ENCODE peak calls at places on chromosomes 1 and 21, in eight cellular contexts. One of them, this sample, is unnamed.

GRCh38 chr1:227170361-227171166 is 147.7 kb downstream of the CDC42BPA start:
- DNase-seq in endothelial cell: no peak
- DNase-seq in left lobe of liver: no peak
- DNase-seq in AG08396: no peak
- DNase-seq in foreskin keratinocyte: peak
- DNase-seq in aorta: no peak
- DNase-seq in mesenchymal stem cell: no peak
- DNase-seq in skeletal muscle cell: no peak
- DNase-seq in this sample: no peak

GRCh38 chr1:235628316-235629006 is 21.1 kb downstream of the GNG4 start:
- DNase-seq in endothelial cell: no peak
- DNase-seq in left lobe of liver: no peak
- DNase-seq in AG08396: no peak
- DNase-seq in foreskin keratinocyte: no peak
- DNase-seq in aorta: no peak
- DNase-seq in mesenchymal stem cell: no peak
- DNase-seq in skeletal muscle cell: no peak
- DNase-seq in this sample: no peak

GRCh38 chr1:56788102-56788501 is 31.1 kb downstream of the FYB2 start:
- DNase-seq in endothelial cell: no peak
- DNase-seq in left lobe of liver: no peak
- DNase-seq in AG08396: no peak
- DNase-seq in foreskin keratinocyte: no peak
- DNase-seq in aorta: no peak
- DNase-seq in mesenchymal stem cell: no peak
- DNase-seq in skeletal muscle cell: no peak
- DNase-seq in this sample: no peak

GRCh38 chr21:34557261-34557660 is 45.3 kb upstream of the KCNE1 start:
- DNase-seq in endothelial cell: no peak
- DNase-seq in left lobe of liver: no peak
- DNase-seq in AG08396: no peak
- DNase-seq in foreskin keratinocyte: no peak
- DNase-seq in aorta: no peak
- DNase-seq in mesenchymal stem cell: no peak
- DNase-seq in skeletal muscle cell: no peak
- DNase-seq in this sample: no peak

GRCh38 chr1:165253818-165254254 is 102.7 kb downstream of the LMX1A start:
- DNase-seq in endothelial cell: no peak
- DNase-seq in left lobe of liver: peak
- DNase-seq in AG08396: no peak
- DNase-seq in foreskin keratinocyte: no peak
- DNase-seq in aorta: no peak
- DNase-seq in mesenchymal stem cell: no peak
- DNase-seq in skeletal muscle cell: no peak
- DNase-seq in this sample: no peak

GRCh38 chr21:38664821-38665220 is 140.9 kb upstream of the ETS2 start:
- DNase-seq in endothelial cell: no peak
- DNase-seq in left lobe of liver: no peak
- DNase-seq in AG08396: no peak
- DNase-seq in foreskin keratinocyte: no peak
- DNase-seq in aorta: no peak
- DNase-seq in mesenchymal stem cell: no peak
- DNase-seq in skeletal muscle cell: no peak
- DNase-seq in this sample: no peak

GRCh38 chr1:172069535-172069934 is 228.2 kb downstream of the DNM3 start:
- DNase-seq in endothelial cell: no peak
- DNase-seq in left lobe of liver: no peak
- DNase-seq in AG08396: no peak
- DNase-seq in foreskin keratinocyte: no peak
- DNase-seq in aorta: no peak
- DNase-seq in mesenchymal stem cell: no peak
- DNase-seq in skeletal muscle cell: peak
- DNase-seq in this sample: no peak

GRCh38 chr21:35072960-35073359 is 23.9 kb upstream of the RUNX1 start:
- DNase-seq in endothelial cell: no peak
- DNase-seq in left lobe of liver: no peak
- DNase-seq in AG08396: peak
- DNase-seq in foreskin keratinocyte: no peak
- DNase-seq in aorta: peak
- DNase-seq in mesenchymal stem cell: peak
- DNase-seq in skeletal muscle cell: no peak
- DNase-seq in this sample: no peak

GRCh38 chr1:210709694-210710093 is 381.0 kb downstream of the HHAT start:
- DNase-seq in endothelial cell: no peak
- DNase-seq in left lobe of liver: no peak
- DNase-seq in AG08396: no peak
- DNase-seq in foreskin keratinocyte: peak
- DNase-seq in aorta: no peak
- DNase-seq in mesenchymal stem cell: peak
- DNase-seq in skeletal muscle cell: no peak
- DNase-seq in this sample: no peak

GRCh38 chr1:110132682-110133081 is 17.6 kb upstream of the SLC6A17 start:
- DNase-seq in endothelial cell: no peak
- DNase-seq in left lobe of liver: no peak
- DNase-seq in AG08396: no peak
- DNase-seq in foreskin keratinocyte: no peak
- DNase-seq in aorta: no peak
- DNase-seq in mesenchymal stem cell: no peak
- DNase-seq in skeletal muscle cell: no peak
- DNase-seq in this sample: no peak

GRCh38 chr1:3368059-3368458 is 86.4 kb upstream of the ARHGEF16 start:
- DNase-seq in endothelial cell: no peak
- DNase-seq in left lobe of liver: no peak
- DNase-seq in AG08396: no peak
- DNase-seq in foreskin keratinocyte: no peak
- DNase-seq in aorta: no peak
- DNase-seq in mesenchymal stem cell: no peak
- DNase-seq in skeletal muscle cell: no peak
- DNase-seq in this sample: no peak

GRCh38 chr1:209641216-209642181 is 10.7 kb downstream of the LAMB3 start:
- DNase-seq in endothelial cell: no peak
- DNase-seq in left lobe of liver: peak
- DNase-seq in AG08396: peak
- DNase-seq in foreskin keratinocyte: no peak
- DNase-seq in aorta: peak
- DNase-seq in mesenchymal stem cell: peak
- DNase-seq in skeletal muscle cell: no peak
- DNase-seq in this sample: no peak

GRCh38 chr21:29296452-29296851 is 2.3 kb upstream of the BACH1 start:
- DNase-seq in endothelial cell: no peak
- DNase-seq in left lobe of liver: no peak
- DNase-seq in AG08396: no peak
- DNase-seq in foreskin keratinocyte: no peak
- DNase-seq in aorta: no peak
- DNase-seq in mesenchymal stem cell: no peak
- DNase-seq in skeletal muscle cell: no peak
- DNase-seq in this sample: no peak

GRCh38 chr21:33844104-33844889 is 71.3 kb downstream of the ATP5PO start:
- DNase-seq in endothelial cell: no peak
- DNase-seq in left lobe of liver: no peak
- DNase-seq in AG08396: no peak
- DNase-seq in foreskin keratinocyte: peak
- DNase-seq in aorta: no peak
- DNase-seq in mesenchymal stem cell: peak
- DNase-seq in skeletal muscle cell: peak
- DNase-seq in this sample: no peak

GRCh38 chr1:221100196-221100950 is 221.1 kb downstream of the HLX start:
- DNase-seq in endothelial cell: no peak
- DNase-seq in left lobe of liver: no peak
- DNase-seq in AG08396: peak
- DNase-seq in foreskin keratinocyte: no peak
- DNase-seq in aorta: no peak
- DNase-seq in mesenchymal stem cell: peak
- DNase-seq in skeletal muscle cell: peak
- DNase-seq in this sample: no peak

GRCh38 chr1:29517251-29518080 is 281.1 kb downstream of the PTPRU start:
- DNase-seq in endothelial cell: no peak
- DNase-seq in left lobe of liver: peak
- DNase-seq in AG08396: no peak
- DNase-seq in foreskin keratinocyte: no peak
- DNase-seq in aorta: no peak
- DNase-seq in mesenchymal stem cell: no peak
- DNase-seq in skeletal muscle cell: no peak
- DNase-seq in this sample: no peak

GRCh38 chr1:86318431-86318830 is 77.7 kb downstream of the ODF2L start:
- DNase-seq in endothelial cell: no peak
- DNase-seq in left lobe of liver: no peak
- DNase-seq in AG08396: no peak
- DNase-seq in foreskin keratinocyte: no peak
- DNase-seq in aorta: no peak
- DNase-seq in mesenchymal stem cell: no peak
- DNase-seq in skeletal muscle cell: no peak
- DNase-seq in this sample: no peak

GRCh38 chr1:212792396-212792908 is 758 bp downstream of the TATDN3 start:
- DNase-seq in endothelial cell: no peak
- DNase-seq in left lobe of liver: no peak
- DNase-seq in AG08396: no peak
- DNase-seq in foreskin keratinocyte: no peak
- DNase-seq in aorta: no peak
- DNase-seq in mesenchymal stem cell: no peak
- DNase-seq in skeletal muscle cell: no peak
- DNase-seq in this sample: peak

GRCh38 chr1:2290595-2291510 is 62.7 kb downstream of the SKI start:
- DNase-seq in endothelial cell: no peak
- DNase-seq in left lobe of liver: no peak
- DNase-seq in AG08396: peak
- DNase-seq in foreskin keratinocyte: peak
- DNase-seq in aorta: peak
- DNase-seq in mesenchymal stem cell: peak
- DNase-seq in skeletal muscle cell: peak
- DNase-seq in this sample: peak

GRCh38 chr1:167819849-167820683 is 93.9 kb downstream of the ADCY10 start:
- DNase-seq in endothelial cell: peak
- DNase-seq in left lobe of liver: peak
- DNase-seq in AG08396: peak
- DNase-seq in foreskin keratinocyte: peak
- DNase-seq in aorta: peak
- DNase-seq in mesenchymal stem cell: peak
- DNase-seq in skeletal muscle cell: peak
- DNase-seq in this sample: no peak

GRCh38 chr1:48674641-48675040 is 102.0 kb downstream of the BEND5 start:
- DNase-seq in endothelial cell: no peak
- DNase-seq in left lobe of liver: no peak
- DNase-seq in AG08396: peak
- DNase-seq in foreskin keratinocyte: peak
- DNase-seq in aorta: no peak
- DNase-seq in mesenchymal stem cell: no peak
- DNase-seq in skeletal muscle cell: peak
- DNase-seq in this sample: no peak

GRCh38 chr1:9590945-9591668 is 2.4 kb downstream of the TMEM201 start:
- DNase-seq in endothelial cell: no peak
- DNase-seq in left lobe of liver: no peak
- DNase-seq in AG08396: no peak
- DNase-seq in foreskin keratinocyte: no peak
- DNase-seq in aorta: peak
- DNase-seq in mesenchymal stem cell: no peak
- DNase-seq in skeletal muscle cell: no peak
- DNase-seq in this sample: peak

GRCh38 chr1:177710973-177711372 is 258.9 kb downstream of the SEC16B start:
- DNase-seq in endothelial cell: no peak
- DNase-seq in left lobe of liver: no peak
- DNase-seq in AG08396: no peak
- DNase-seq in foreskin keratinocyte: no peak
- DNase-seq in aorta: no peak
- DNase-seq in mesenchymal stem cell: no peak
- DNase-seq in skeletal muscle cell: no peak
- DNase-seq in this sample: no peak

GRCh38 chr1:25198731-25199231 is 33.5 kb downstream of the SYF2 start:
- DNase-seq in endothelial cell: no peak
- DNase-seq in left lobe of liver: no peak
- DNase-seq in AG08396: no peak
- DNase-seq in foreskin keratinocyte: no peak
- DNase-seq in aorta: no peak
- DNase-seq in mesenchymal stem cell: no peak
- DNase-seq in skeletal muscle cell: no peak
- DNase-seq in this sample: peak

GRCh38 chr1:72000809-72001208 is 281.5 kb downstream of the NEGR1 start:
- DNase-seq in endothelial cell: no peak
- DNase-seq in left lobe of liver: no peak
- DNase-seq in AG08396: no peak
- DNase-seq in foreskin keratinocyte: peak
- DNase-seq in aorta: no peak
- DNase-seq in mesenchymal stem cell: no peak
- DNase-seq in skeletal muscle cell: no peak
- DNase-seq in this sample: no peak

GRCh38 chr1:10830961-10831669 is 34.7 kb upstream of the CASZ1 start:
- DNase-seq in endothelial cell: no peak
- DNase-seq in left lobe of liver: no peak
- DNase-seq in AG08396: peak
- DNase-seq in foreskin keratinocyte: peak
- DNase-seq in aorta: no peak
- DNase-seq in mesenchymal stem cell: no peak
- DNase-seq in skeletal muscle cell: no peak
- DNase-seq in this sample: peak

GRCh38 chr1:26991310-26992116 is 2.0 kb upstream of the TRNP1 start:
- DNase-seq in endothelial cell: no peak
- DNase-seq in left lobe of liver: no peak
- DNase-seq in AG08396: peak
- DNase-seq in foreskin keratinocyte: no peak
- DNase-seq in aorta: no peak
- DNase-seq in mesenchymal stem cell: peak
- DNase-seq in skeletal muscle cell: peak
- DNase-seq in this sample: no peak

GRCh38 chr1:247111636-247112478 is 7.7 kb upstream of the ZNF669 start:
- DNase-seq in endothelial cell: peak
- DNase-seq in left lobe of liver: peak
- DNase-seq in AG08396: peak
- DNase-seq in foreskin keratinocyte: no peak
- DNase-seq in aorta: peak
- DNase-seq in mesenchymal stem cell: peak
- DNase-seq in skeletal muscle cell: no peak
- DNase-seq in this sample: no peak

GRCh38 chr1:28329395-28330153 is 734 bp downstream of the MED18 start:
- DNase-seq in endothelial cell: peak
- DNase-seq in left lobe of liver: peak
- DNase-seq in AG08396: no peak
- DNase-seq in foreskin keratinocyte: no peak
- DNase-seq in aorta: peak
- DNase-seq in mesenchymal stem cell: peak
- DNase-seq in skeletal muscle cell: no peak
- DNase-seq in this sample: peak

GRCh38 chr1:12620142-12620865 is 2.3 kb upstream of the DHRS3 start:
- DNase-seq in endothelial cell: no peak
- DNase-seq in left lobe of liver: no peak
- DNase-seq in AG08396: no peak
- DNase-seq in foreskin keratinocyte: no peak
- DNase-seq in aorta: no peak
- DNase-seq in mesenchymal stem cell: no peak
- DNase-seq in skeletal muscle cell: no peak
- DNase-seq in this sample: no peak

GRCh38 chr1:226529891-226530290 is 18.7 kb upstream of the STUM start:
- DNase-seq in endothelial cell: no peak
- DNase-seq in left lobe of liver: no peak
- DNase-seq in AG08396: no peak
- DNase-seq in foreskin keratinocyte: no peak
- DNase-seq in aorta: no peak
- DNase-seq in mesenchymal stem cell: no peak
- DNase-seq in skeletal muscle cell: no peak
- DNase-seq in this sample: no peak

GRCh38 chr21:34992736-34993135 is 56.4 kb downstream of the RUNX1 start:
- DNase-seq in endothelial cell: no peak
- DNase-seq in left lobe of liver: no peak
- DNase-seq in AG08396: peak
- DNase-seq in foreskin keratinocyte: no peak
- DNase-seq in aorta: peak
- DNase-seq in mesenchymal stem cell: no peak
- DNase-seq in skeletal muscle cell: no peak
- DNase-seq in this sample: no peak

GRCh38 chr1:234998174-234998741 is 130.4 kb downstream of the TOMM20 start:
- DNase-seq in endothelial cell: no peak
- DNase-seq in left lobe of liver: no peak
- DNase-seq in AG08396: no peak
- DNase-seq in foreskin keratinocyte: peak
- DNase-seq in aorta: peak
- DNase-seq in mesenchymal stem cell: peak
- DNase-seq in skeletal muscle cell: no peak
- DNase-seq in this sample: no peak

GRCh38 chr1:214573386-214574358 is 22.3 kb upstream of the PTPN14 start:
- DNase-seq in endothelial cell: no peak
- DNase-seq in left lobe of liver: no peak
- DNase-seq in AG08396: no peak
- DNase-seq in foreskin keratinocyte: peak
- DNase-seq in aorta: no peak
- DNase-seq in mesenchymal stem cell: no peak
- DNase-seq in skeletal muscle cell: no peak
- DNase-seq in this sample: no peak